ENCODE peak calls at places on chromosome 15, in seven cellular contexts. H is heart left ventricle; K is memory B cell; L is activated CD8-positive, alpha-beta memory T cell treated with anti-CD3 and anti-CD28 coated beads, Interleukin-2, amount 10 ng/mL, durations not matched to agents 7 days and 5 days; Q is activated CD4-positive, CD25-positive, alpha-beta regulatory T cell treated with anti-CD3 and anti-CD28 coated beads, Interleukin-2, amount 50 U/mL, for 24 hours; Z is left lung; O is upper lobe of left lung. X is an unnamed sample.

GRCh38 chr15:32919749-32920414 is 202.1 kb downstream of the GREM1 start:
- ATAC-seq in O (no peak), H (no peak), L (no peak), Q (no peak), K (peak; percentile 66), Z (no peak), X (no peak)

GRCh38 chr15:64825431-64826294 is at the start of gene PIF1:
- ATAC-seq in O (peak; percentile 98), K (peak; percentile 93), L (peak; percentile 93), H (peak; percentile 97), Q (peak; percentile 96), Z (peak; percentile 99), X (peak; percentile 97)

GRCh38 chr15:62483817-62484216 is 318.7 kb upstream of the C2CD4B start:
- ATAC-seq in L (no peak), Z (no peak), O (no peak), K (no peak), Q (no peak), H (peak; percentile 86), X (no peak)

GRCh38 chr15:85006655-85007054 is 25.0 kb downstream of the PDE8A start:
- ATAC-seq in K (no peak), Z (no peak), O (no peak), H (no peak), Q (no peak), L (no peak), X (no peak)

GRCh38 chr15:26841941-26842340 is 24.9 kb upstream of the GABRA5 start:
- ATAC-seq in Q (no peak), L (no peak), O (no peak), Z (no peak), H (no peak), K (no peak), X (no peak)

GRCh38 chr15:44910981-44911625 is 45.4 kb upstream of the TERB2 start:
- ATAC-seq in O (no peak), H (no peak), Q (peak; percentile 79), Z (no peak), L (no peak), K (no peak), X (no peak)

GRCh38 chr15:52518972-52519371 is 9.7 kb downstream of the MYO5A start:
- ATAC-seq in Q (no peak), O (no peak), H (no peak), L (no peak), K (no peak), Z (no peak), X (no peak)

GRCh38 chr15:25801586-25802284 is 61.4 kb downstream of the ATP10A start:
- ATAC-seq in Q (no peak), O (no peak), K (no peak), L (no peak), H (no peak), Z (no peak), X (no peak)

GRCh38 chr15:40130799-40131502 is 22.3 kb upstream of the BMF start:
- ATAC-seq in H (no peak), L (peak; percentile 33), O (no peak), K (no peak), Q (no peak), Z (no peak), X (no peak)

GRCh38 chr15:38080651-38081271 is 146.3 kb downstream of the TMCO5A start:
- ATAC-seq in L (no peak), H (no peak), O (no peak), Q (no peak), K (no peak), Z (no peak), X (no peak)

GRCh38 chr15:93203036-93203435 is 114.0 kb upstream of the RGMA start:
- ATAC-seq in L (no peak), Q (no peak), O (no peak), Z (no peak), H (no peak), K (no peak), X (no peak)

GRCh38 chr15:38521316-38521715 is 43.3 kb downstream of the RASGRP1 start:
- ATAC-seq in O (no peak), Z (no peak), H (no peak), L (peak; percentile 21), Q (no peak), K (no peak), X (no peak)

GRCh38 chr15:70277556-70277955 is 179.8 kb upstream of the TLE3 start:
- ATAC-seq in K (no peak), H (no peak), Z (no peak), O (no peak), Q (no peak), L (no peak), X (no peak)

GRCh38 chr15:66948294-66948693 is 117.1 kb upstream of the SMAD3 start:
- ATAC-seq in O (no peak), Q (peak; percentile 31), Z (peak; percentile 29), K (no peak), H (peak; percentile 22), L (no peak), X (no peak)

GRCh38 chr15:101368868-101369642 is 74.0 kb upstream of the SNRPA1 start:
- ATAC-seq in L (no peak), K (no peak), H (peak; percentile 80), Q (no peak), Z (no peak), O (no peak), X (no peak)

GRCh38 chr15:56491110-56491722 is 26.3 kb upstream of the MNS1 start:
- ATAC-seq in Z (peak; percentile 91), Q (no peak), H (peak; percentile 76), K (peak; percentile 97), O (no peak), L (peak; percentile 64), X (peak; percentile 66)

GRCh38 chr15:70488002-70488605 is 275.3 kb downstream of the UACA start:
- ATAC-seq in Z (peak; percentile 79), O (peak; percentile 73), H (peak; percentile 75), K (peak; percentile 21), L (no peak), Q (no peak), X (peak; percentile 62)

GRCh38 chr15:76503804-76504203 is 167.2 kb downstream of the ISL2 start:
- ATAC-seq in O (no peak), L (no peak), Z (no peak), K (no peak), Q (no peak), H (no peak), X (no peak)

GRCh38 chr15:40787991-40788390 is 18.2 kb downstream of the C15orf62 start:
- ATAC-seq in O (no peak), Z (no peak), Q (no peak), L (peak; percentile 50), H (no peak), K (no peak), X (peak; percentile 12)

GRCh38 chr15:82535566-82536408 is 4.5 kb downstream of the RPS17 start:
- ATAC-seq in H (no peak), Q (no peak), Z (no peak), K (no peak), L (no peak), O (no peak), X (no peak)

GRCh38 chr15:60548101-60548500 is 69.2 kb upstream of the ICE2 start:
- ATAC-seq in K (no peak), H (no peak), O (no peak), L (peak; percentile 63), Q (peak; percentile 86), Z (no peak), X (no peak)

GRCh38 chr15:64137226-64137833 is 14.2 kb upstream of the SNX22 start:
- ATAC-seq in O (no peak), Z (no peak), H (peak; percentile 48), K (peak; percentile 97), Q (no peak), L (peak; percentile 20), X (peak; percentile 28)

GRCh38 chr15:76150508-76150907 is 90.7 kb downstream of the TMEM266 start:
- ATAC-seq in O (peak; percentile 7), L (peak; percentile 14), Q (no peak), H (peak; percentile 43), Z (peak; percentile 41), K (peak; percentile 36), X (peak; percentile 29)

GRCh38 chr15:41148065-41148464 is 32.0 kb upstream of the INO80 start:
- ATAC-seq in Z (no peak), K (no peak), H (no peak), Q (no peak), L (no peak), O (no peak), X (no peak)

GRCh38 chr15:69794643-69795461 is 302.9 kb downstream of the TLE3 start:
- ATAC-seq in H (peak; percentile 73), Q (no peak), K (no peak), L (no peak), Z (peak; percentile 84), O (peak; percentile 74), X (no peak)

GRCh38 chr15:25773248-25773647 is 89.9 kb downstream of the ATP10A start:
- ATAC-seq in H (no peak), Z (no peak), L (no peak), Q (no peak), K (no peak), O (no peak), X (no peak)

GRCh38 chr15:63892794-63893441 is 59.2 kb upstream of the HERC1 start:
- ATAC-seq in H (no peak), K (peak; percentile 66), L (peak; percentile 81), Z (peak; percentile 49), Q (peak; percentile 86), O (peak; percentile 31), X (peak; percentile 13)

GRCh38 chr15:90058308-90058707 is 44.0 kb downstream of the IDH2 start:
- ATAC-seq in Z (no peak), H (no peak), K (no peak), L (no peak), O (no peak), Q (no peak), X (no peak)

GRCh38 chr15:71149645-71150557 is 34.6 kb downstream of the THSD4 start:
- ATAC-seq in O (no peak), H (peak; percentile 65), Q (no peak), Z (peak; percentile 70), L (no peak), K (no peak), X (no peak)

GRCh38 chr15:75542386-75542797 is 36.7 kb downstream of the PTPN9 start:
- ATAC-seq in K (no peak), O (no peak), H (peak; percentile 72), Q (no peak), L (no peak), Z (no peak), X (no peak)

GRCh38 chr15:78540955-78541743 is 905 bp downstream of the PSMA4 start:
- ATAC-seq in Z (peak; percentile 6), K (no peak), H (no peak), Q (peak; percentile 17), L (peak; percentile 21), O (no peak), X (peak; percentile 18)

GRCh38 chr15:63258658-63259057 is 18.7 kb upstream of the APH1B start:
- ATAC-seq in H (no peak), O (no peak), Z (no peak), L (no peak), Q (peak; percentile 39), K (no peak), X (no peak)

GRCh38 chr15:86595741-86596140 is 516.1 kb downstream of the AGBL1 start:
- ATAC-seq in L (no peak), Z (no peak), O (no peak), Q (no peak), K (no peak), H (no peak), X (no peak)

GRCh38 chr15:65759441-65759840 is 32.7 kb downstream of the DENND4A start:
- ATAC-seq in K (no peak), Q (no peak), O (no peak), Z (no peak), H (no peak), L (no peak), X (no peak)

GRCh38 chr15:89649013-89649625 is 6.1 kb downstream of the KIF7 start:
- ATAC-seq in Z (no peak), K (no peak), H (no peak), L (no peak), Q (no peak), O (no peak), X (no peak)